ENCODE peak calls at places on chromosomes 4 and X, in seven cellular contexts. S, X, J, D, E, I and T are unnamed samples.

GRCh38 chr4:26964512-26964911 is 103.9 kb downstream of the STIM2 start:
- DNase-seq in S (no peak), X (no peak), J (no peak), D (no peak), E (no peak), I (no peak), T (no peak)

GRCh38 chrX:134898450-134898849 is 92.3 kb upstream of the SMIM10 start:
- DNase-seq in S (no peak), X (no peak), J (no peak), D (no peak), E (peak), I (no peak), T (peak)

GRCh38 chrX:136273986-136274385 is 22.8 kb upstream of the MAP7D3 start:
- DNase-seq in S (no peak), X (no peak), J (no peak), D (no peak), E (no peak), I (no peak), T (no peak)

GRCh38 chr4:88172987-88173386 is 14.5 kb upstream of the ABCG2 start:
- DNase-seq in S (no peak), X (no peak), J (no peak), D (no peak), E (no peak), I (no peak), T (no peak)

GRCh38 chrX:119753639-119754257 is 4.6 kb upstream of the SOWAHD start:
- DNase-seq in S (no peak), X (no peak), J (peak), D (peak), E (peak), I (peak), T (peak)

GRCh38 chr4:11455201-11455835 is 26.6 kb upstream of the HS3ST1 start:
- DNase-seq in S (no peak), X (no peak), J (no peak), D (no peak), E (no peak), I (no peak), T (no peak)

GRCh38 chrX:63013549-63013948 is 337.6 kb downstream of the SPIN4 start:
- DNase-seq in S (no peak), X (no peak), J (no peak), D (no peak), E (no peak), I (no peak), T (no peak)

GRCh38 chr4:123488916-123489315 is 92.3 kb downstream of the SPRY1 start:
- DNase-seq in S (no peak), X (no peak), J (no peak), D (no peak), E (peak), I (peak), T (peak)

GRCh38 chr4:60582167-60582566 is 618.0 kb upstream of the ADGRL3 start:
- DNase-seq in S (no peak), X (no peak), J (peak), D (no peak), E (no peak), I (peak), T (no peak)

GRCh38 chr4:30719363-30720020 is 677 bp upstream of the PCDH7 start:
- DNase-seq in S (no peak), X (peak), J (peak), D (peak), E (peak), I (peak), T (peak)
- H2AK5ac ChIP-seq in S (no peak), X (no peak), J (no peak), D (no peak), E (no peak), I (peak), T (no peak)

GRCh38 chrX:16664626-16665025 is 14.7 kb downstream of the S100G start:
- DNase-seq in S (no peak), X (no peak), J (peak), D (no peak), E (no peak), I (no peak), T (no peak)

GRCh38 chrX:16665089-16665488 is 15.1 kb downstream of the S100G start:
- DNase-seq in S (no peak), X (no peak), J (no peak), D (no peak), E (peak), I (no peak), T (peak)

GRCh38 chrX:16666541-16666940 is 16.6 kb downstream of the S100G start:
- DNase-seq in S (no peak), X (no peak), J (peak), D (no peak), E (peak), I (peak), T (peak)

GRCh38 chrX:16662402-16662801 is 12.4 kb downstream of the S100G start:
- DNase-seq in S (no peak), X (no peak), J (no peak), D (no peak), E (no peak), I (no peak), T (no peak)

GRCh38 chrX:16664059-16664458 is 14.1 kb downstream of the S100G start:
- DNase-seq in S (no peak), X (no peak), J (no peak), D (no peak), E (peak), I (no peak), T (peak)
- H2AK5ac ChIP-seq in S (no peak), X (no peak), J (no peak), D (no peak), E (no peak), I (no peak), T (peak)

GRCh38 chr4:48692897-48693296 is 87.2 kb downstream of the FRYL start:
- DNase-seq in S (no peak), X (no peak), J (peak), D (no peak), E (no peak), I (peak), T (no peak)
- H2AK5ac ChIP-seq in S (no peak), X (no peak), J (no peak), D (no peak), E (no peak), I (no peak), T (no peak)

GRCh38 chrX:153934473-153935325 is at the start of gene NAA10:
- DNase-seq in S (no peak), X (peak), J (peak), D (peak), E (peak), I (peak), T (peak)

GRCh38 chrX:153935326-153935851 is 552 bp upstream of the NAA10 start:
- DNase-seq in S (no peak), X (no peak), J (peak), D (peak), E (no peak), I (peak), T (no peak)

GRCh38 chrX:153939573-153939972 is 4.7 kb upstream of the NAA10 start:
- DNase-seq in S (no peak), X (no peak), J (no peak), D (no peak), E (no peak), I (no peak), T (no peak)

GRCh38 chrX:153938226-153938786 is 3.5 kb upstream of the NAA10 start:
- DNase-seq in S (no peak), X (no peak), J (no peak), D (no peak), E (no peak), I (no peak), T (peak)

DNA sequence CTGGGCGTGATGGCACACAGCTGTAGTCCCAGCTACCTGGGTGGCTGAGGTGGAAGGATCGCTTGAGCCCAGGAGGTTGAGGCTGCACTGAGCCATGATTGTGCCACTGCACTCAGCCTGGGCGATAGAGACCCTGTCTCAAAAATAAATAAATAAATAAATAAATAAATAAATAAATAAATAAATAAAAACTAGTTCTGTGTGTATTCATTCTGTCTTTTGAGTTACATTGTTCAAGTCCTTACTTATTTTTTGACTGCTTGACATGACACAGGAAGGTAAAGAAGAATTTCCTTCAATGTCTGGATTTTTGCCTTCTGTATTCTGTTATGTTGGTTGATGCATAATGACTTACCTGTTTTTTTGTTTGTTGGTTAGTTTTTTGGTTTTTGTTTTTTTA is 2.2 kb upstream of the NAA10 start:
- DNase-seq in S (no peak), X (no peak), J (no peak), D (no peak), E (no peak), I (no peak), T (no peak)
- H2AK5ac ChIP-seq in S (no peak), X (no peak), J (no peak), D (no peak), E (no peak), I (no peak), T (no peak)

GRCh38 chr4:151928112-151928511 is 167.3 kb upstream of the GATB start:
- DNase-seq in S (no peak), X (no peak), J (no peak), D (no peak), E (no peak), I (no peak), T (no peak)
- H2AK5ac ChIP-seq in S (no peak), X (no peak), J (no peak), D (no peak), E (no peak), I (no peak), T (no peak)

GRCh38 chr4:78766026-78766425 is 10.1 kb upstream of the BMP2K start:
- DNase-seq in S (no peak), X (no peak), J (no peak), D (no peak), E (no peak), I (no peak), T (peak)
- H2AK5ac ChIP-seq in S (no peak), X (no peak), J (no peak), D (no peak), E (no peak), I (no peak), T (no peak)

DNA sequence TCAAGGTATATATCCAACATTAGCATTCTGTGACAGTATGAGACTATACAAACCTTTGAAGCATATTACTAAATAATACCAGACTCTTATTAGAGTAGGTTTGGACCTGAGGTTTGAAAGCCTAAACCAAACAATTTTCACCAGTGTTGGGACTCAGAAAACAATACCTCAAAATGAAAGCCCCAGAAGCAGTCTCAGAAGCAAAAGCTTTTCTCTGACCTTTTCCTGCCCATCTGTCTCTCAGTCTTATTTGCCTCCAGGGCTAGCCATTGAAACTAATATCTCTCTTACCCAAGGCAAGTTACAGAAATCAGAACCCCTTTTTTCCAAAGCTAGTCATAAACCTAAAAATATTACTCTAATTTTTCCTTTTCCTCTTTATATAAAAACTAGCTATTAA is 163.3 kb downstream of the PTCHD1 start:
- DNase-seq in S (no peak), X (no peak), J (no peak), D (no peak), E (no peak), I (no peak), T (no peak)
- H2AK5ac ChIP-seq in S (no peak), X (no peak), J (no peak), D (no peak), E (no peak), I (no peak), T (no peak)